ENCODE peak calls at places on chromosome 14, in seven cellular contexts. C, Y, V, F, U, Q and A are unnamed samples.
A peak's percentile ranks its signal among the peaks of the same experiment; 100 is the strongest.

GRCh38 chr14:60344751-60345150 is 95.7 kb downstream of the PPM1A start:
- DNase-seq in C (no peak), U (no peak), Y (no peak), V (no peak), Q (no peak), F (no peak), A (no peak)

GRCh38 chr14:78836777-78837176 is 666.6 kb downstream of the NRXN3 start:
- DNase-seq in Y (peak; percentile 85), C (peak; percentile 52), V (peak; percentile 94), Q (peak; percentile 41), U (peak; percentile 74), F (peak; percentile 44), A (peak; percentile 61)

GRCh38 chr14:62189698-62190097 is 427.5 kb downstream of the SNAPC1 start:
- DNase-seq in U (no peak), C (peak; percentile 78), F (no peak), V (no peak), Y (no peak), Q (no peak), A (no peak)

GRCh38 chr14:99966912-99967311 is 98.3 kb upstream of the EVL start:
- DNase-seq in U (no peak), Y (no peak), V (no peak), Q (no peak), C (no peak), F (no peak), A (no peak)

GRCh38 chr14:104389326-104390220 is 190.0 kb upstream of the C14orf180 start:
- DNase-seq in Q (no peak), Y (peak; percentile 19), U (no peak), F (no peak), V (no peak), C (no peak), A (no peak)

GRCh38 chr14:41785696-41786095 is 179.0 kb downstream of the LRFN5 start:
- DNase-seq in V (peak; percentile 52), Q (no peak), Y (no peak), F (peak; percentile 8), U (no peak), C (no peak), A (no peak)

GRCh38 chr14:106879241-106879640 is 1352.9 kb downstream of the TMEM121 start:
- DNase-seq in Y (no peak), U (peak; percentile 42), Q (no peak), C (no peak), V (no peak), F (no peak), A (no peak)

GRCh38 chr14:91250912-91251311 is 6.4 kb upstream of the GPR68 start:
- DNase-seq in Q (no peak), U (no peak), V (no peak), F (no peak), C (no peak), Y (no peak), A (no peak)

GRCh38 chr14:75822522-75823288 is 159.1 kb downstream of the TGFB3 start:
- DNase-seq in V (no peak), C (peak; percentile 85), Q (no peak), Y (no peak), U (no peak), F (no peak), A (peak; percentile 71)

GRCh38 chr14:58777541-58777979 is 139.8 kb downstream of the DACT1 start:
- DNase-seq in Q (no peak), F (no peak), V (no peak), C (peak; percentile 76), Y (no peak), U (no peak), A (peak; percentile 87)

GRCh38 chr14:104898870-104899510 is 25.7 kb upstream of the PLD4 start:
- DNase-seq in Y (peak; percentile 30), C (no peak), V (no peak), F (no peak), U (no peak), Q (no peak), A (no peak)

GRCh38 chr14:80988742-80989429 is 33.5 kb downstream of the TSHR start:
- DNase-seq in C (peak; percentile 30), V (no peak), U (no peak), Y (no peak), F (no peak), Q (no peak), A (no peak)

GRCh38 chr14:24366664-24367505 is 1.1 kb upstream of the NFATC4 start:
- DNase-seq in F (peak; percentile 97), V (peak; percentile 99), Q (peak; percentile 90), C (peak; percentile 89), U (peak; percentile 94), Y (peak; percentile 96), A (peak; percentile 97)

GRCh38 chr14:105029402-105029801 is 8.5 kb upstream of the CDCA4 start:
- DNase-seq in C (no peak), Q (no peak), V (no peak), F (no peak), Y (no peak), U (no peak), A (no peak)

GRCh38 chr14:68172216-68172615 is 352.6 kb downstream of the RAD51B start:
- DNase-seq in F (no peak), V (no peak), C (no peak), Q (no peak), U (no peak), Y (no peak), A (no peak)

GRCh38 chr14:68271996-68272395 is 452.4 kb downstream of the RAD51B start:
- DNase-seq in Y (no peak), V (no peak), U (no peak), Q (no peak), C (no peak), F (no peak), A (no peak)

GRCh38 chr14:26860111-26860510 is 262.3 kb upstream of the NOVA1 start:
- DNase-seq in C (no peak), Y (no peak), U (no peak), F (no peak), Q (no peak), V (no peak), A (no peak)
- H3K27me3 ChIP-seq in C (no peaks in the 10 kb centered on the region), Y (no peaks in the 10 kb centered on the region), U (no peaks in the 10 kb centered on the region), F (no peaks in the 10 kb centered on the region), Q (no peaks in the 10 kb centered on the region), V (no peaks in the 10 kb centered on the region), A (no peaks in the 10 kb centered on the region)

DNA sequence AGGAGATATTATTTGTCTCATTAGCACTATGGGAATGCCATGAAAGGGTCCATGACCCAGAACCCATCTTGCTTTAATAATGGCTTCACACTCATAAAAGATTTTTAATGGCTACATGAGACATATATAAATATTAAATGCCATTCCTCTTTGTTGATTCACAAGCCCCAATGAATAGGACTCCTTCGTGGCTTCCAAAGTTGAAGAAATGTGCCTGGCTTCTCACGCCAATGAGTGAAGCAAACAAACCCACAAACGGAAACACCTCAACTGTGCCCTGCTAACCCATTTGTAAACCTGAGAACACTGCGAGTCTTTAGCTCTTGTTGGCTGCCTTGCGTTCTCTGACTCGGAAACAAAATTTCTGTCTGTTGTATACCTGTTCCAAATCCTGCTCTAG is 381.7 kb upstream of the DDHD1 start:
- DNase-seq in Y (no peak), F (no peak), Q (no peak), U (no peak), V (no peak), C (peak; percentile 27), A (no peak)
- H3K4ac ChIP-seq in Y (no peak overlapping the region), F (no peak overlapping the region), Q (no peak overlapping the region), U (no peak overlapping the region), V (no peak overlapping the region), C (peak overlapping the region; percentile 24), A (no peak overlapping the region)

GRCh38 chr14:97217094-97217885 is 420.1 kb downstream of the VRK1 start:
- DNase-seq in C (no peak), Y (peak; percentile 45), F (no peak), Q (no peak), V (peak; percentile 2), U (no peak), A (no peak)

GRCh38 chr14:97213720-97214119 is 416.5 kb downstream of the VRK1 start:
- DNase-seq in F (no peak), U (no peak), V (no peak), Y (no peak), Q (no peak), C (no peak), A (no peak)

GRCh38 chr14:97210202-97210601 is 413.0 kb downstream of the VRK1 start:
- DNase-seq in Y (no peak), Q (no peak), V (no peak), U (no peak), F (no peak), C (no peak), A (no peak)

GRCh38 chr14:97215263-97215969 is 418.2 kb downstream of the VRK1 start:
- DNase-seq in Y (no peak), U (no peak), C (no peak), Q (no peak), F (no peak), V (no peak), A (no peak)

DNA sequence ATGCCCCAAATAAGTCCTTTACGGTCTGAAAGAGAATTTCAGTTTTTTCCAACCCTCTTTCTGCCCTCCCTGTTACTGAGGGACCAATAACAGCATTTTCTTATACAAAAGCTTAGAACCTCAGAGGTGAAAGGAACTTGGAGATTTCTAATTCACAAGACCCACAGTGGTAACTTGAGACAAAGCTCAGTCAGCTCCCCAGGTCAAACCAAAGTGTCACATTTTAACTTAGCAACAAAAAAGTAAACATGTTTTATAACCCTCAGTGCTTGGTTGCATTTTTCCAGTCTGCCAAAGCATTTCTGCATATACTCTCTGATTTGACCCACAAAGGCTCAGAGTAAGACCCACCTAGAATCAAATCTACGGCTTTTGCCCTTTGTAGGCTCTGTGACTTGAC is 415.2 kb downstream of the VRK1 start:
- DNase-seq in V (no peak), C (no peak), F (no peak), Y (no peak), Q (no peak), U (no peak), A (no peak)
- H3K27me3 ChIP-seq in V (no peaks in the 10 kb centered on the region), C (no peaks in the 10 kb centered on the region), F (peaks cover under 1% of the 10 kb centered on the region), Y (no peaks in the 10 kb centered on the region), Q (no peaks in the 10 kb centered on the region), U (no peaks in the 10 kb centered on the region), A (no peaks in the 10 kb centered on the region)

DNA sequence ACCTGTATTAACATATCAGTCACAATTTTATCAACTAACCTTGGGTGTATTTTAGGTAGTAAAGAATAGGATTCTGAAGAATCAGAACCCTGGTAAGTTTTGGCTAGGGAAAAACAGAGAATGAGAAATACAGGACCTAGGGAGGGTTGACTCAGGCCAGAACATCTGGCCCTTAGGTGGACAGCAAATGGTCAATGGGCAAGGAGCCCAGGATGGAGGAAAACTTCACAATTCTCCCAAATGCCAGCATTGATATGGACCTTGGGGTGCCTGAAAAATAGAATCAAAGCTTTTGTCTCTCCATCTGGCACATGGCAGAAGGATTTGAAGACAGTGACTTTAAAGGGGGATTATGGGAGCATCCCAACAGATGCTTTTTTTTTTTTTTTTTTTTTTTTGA is 32.7 kb upstream of the PRPF39 start:
- DNase-seq in F (no peak), C (no peak), Y (no peak), U (no peak), V (no peak), Q (no peak), A (no peak)
- H3K4ac ChIP-seq in F (no peak overlapping the region), C (no peak overlapping the region), Y (no peak overlapping the region), U (no peak overlapping the region), V (no peak overlapping the region), Q (no peak overlapping the region), A (no peak overlapping the region)